ENCODE peak calls at places on chromosomes 12 and 14, in ten cellular contexts. C is breast epithelium; S is naive thymus-derived CD8-positive, alpha-beta T cell; B is stimulated activated CD4-positive, alpha-beta T cell treated with anti-CD3 and anti-CD28 coated beads, TNF-alpha, amount 100 ng/mL, for 1 hour; H is Right ventricle myocardium superior; E is iPS-NIHi11; M is HFFc6; F is astrocyte of the spinal cord; R is islet precursor cell; G is T-helper 9 cell. O is an unnamed sample.
A peak's percentile ranks its signal among the peaks of the same experiment; 100 is the strongest.

GRCh38 chr12:100926669-100927248 is 132.2 kb downstream of the ANO4 start:
- DNase-seq in C (no peak), S (no peak), B (no peak), H (no peak), E (peak; percentile 67), M (peak; percentile 28), F (peak; percentile 33), R (peak; percentile 88), G (no peak), O (no peak)

GRCh38 chr12:111404362-111405148 is 1.2 kb upstream of the SH2B3 start:
- DNase-seq in C (no peak), S (peak; percentile 40), B (peak; percentile 56), H (no peak), E (no peak), M (no peak), F (no peak), R (peak; percentile 77), G (no peak), O (peak; percentile 38)

GRCh38 chr12:69274861-69275260 is 35.5 kb downstream of the CPSF6 start:
- DNase-seq in C (no peak), S (no peak), B (no peak), H (no peak), E (no peak), M (peak; percentile 23), F (peak; percentile 38), R (no peak), G (no peak), O (no peak)

GRCh38 chr14:52802597-52802996 is 11.2 kb upstream of the GNPNAT1 start:
- DNase-seq in C (no peak), S (no peak), B (no peak), H (no peak), E (no peak), M (peak; percentile 67), F (peak; percentile 56), R (no peak), G (no peak), O (no peak)

GRCh38 chr12:115072712-115073111 is 388.7 kb upstream of the TBX3 start:
- DNase-seq in C (no peak), S (no peak), B (no peak), H (no peak), E (no peak), M (no peak), F (no peak), R (peak; percentile 89), G (no peak), O (no peak)

GRCh38 chr12:106976013-106976658 is 10.8 kb downstream of the MTERF2 start:
- DNase-seq in C (no peak), S (no peak), B (no peak), H (no peak), E (no peak), M (no peak), F (peak; percentile 65), R (no peak), G (no peak), O (no peak)

GRCh38 chr12:49131973-49132461 is 822 bp upstream of the TUBA1B start:
- DNase-seq in C (no peak), S (no peak), B (no peak), H (no peak), E (no peak), M (no peak), F (peak; percentile 52), R (no peak), G (no peak), O (no peak)

GRCh38 chr14:56216631-56217379 is 98.6 kb downstream of the PELI2 start:
- DNase-seq in C (peak; percentile 26), S (peak; percentile 29), B (no peak), H (peak; percentile 84), E (no peak), M (no peak), F (no peak), R (no peak), G (no peak), O (peak; percentile 54)

GRCh38 chr12:9634177-9634803 is 26.6 kb upstream of the KLRB1 start:
- DNase-seq in C (peak; percentile 47), S (peak; percentile 81), B (peak; percentile 52), H (no peak), E (peak; percentile 50), M (peak; percentile 30), F (peak; percentile 63), R (peak; percentile 60), G (peak; percentile 75), O (no peak)

GRCh38 chr14:64118892-64119291 is 175.3 kb downstream of the ESR2 start:
- DNase-seq in C (no peak), S (no peak), B (no peak), H (no peak), E (no peak), M (no peak), F (no peak), R (no peak), G (no peak), O (no peak)

GRCh38 chr12:41795910-41796309 is 348.8 kb downstream of the GXYLT1 start:
- DNase-seq in C (no peak), S (no peak), B (no peak), H (no peak), E (peak; percentile 69), M (no peak), F (no peak), R (peak; percentile 78), G (no peak), O (no peak)

GRCh38 chr12:74722709-74723108 is 185.1 kb downstream of the ATXN7L3B start:
- DNase-seq in C (no peak), S (no peak), B (no peak), H (no peak), E (no peak), M (no peak), F (no peak), R (no peak), G (no peak), O (no peak)

GRCh38 chr12:76670776-76671175 is 93.1 kb upstream of the ZDHHC17 start:
- DNase-seq in C (no peak), S (no peak), B (no peak), H (no peak), E (no peak), M (peak; percentile 68), F (peak; percentile 26), R (peak; percentile 54), G (no peak), O (no peak)

GRCh38 chr14:92688434-92689375 is 59.7 kb downstream of the LGMN start:
- DNase-seq in C (no peak), S (no peak), B (no peak), H (no peak), E (no peak), M (no peak), F (no peak), R (no peak), G (no peak), O (no peak)

GRCh38 chr12:51536159-51536558 is 54.9 kb upstream of the SCN8A start:
- DNase-seq in C (no peak), S (no peak), B (no peak), H (no peak), E (no peak), M (no peak), F (no peak), R (peak; percentile 37), G (no peak), O (no peak)

GRCh38 chr14:74698894-74699293 is 14.0 kb downstream of the AREL1 start:
- DNase-seq in C (no peak), S (no peak), B (no peak), H (no peak), E (no peak), M (no peak), F (no peak), R (no peak), G (no peak), O (no peak)

GRCh38 chr14:29925106-29925722 is 2.4 kb downstream of the PRKD1 start:
- DNase-seq in C (no peak), S (no peak), B (no peak), H (no peak), E (peak; percentile 20), M (peak; percentile 62), F (peak; percentile 51), R (peak; percentile 64), G (no peak), O (no peak)